ENCODE peak calls at places on chromosomes 13 and 19, in six cellular contexts. P, J, C, O, G and N are unnamed samples.

GRCh38 chr19:2081873-2082810 is 14.0 kb downstream of the MOB3A start:
- DNase-seq in P (no peak), J (peak), C (no peak), O (no peak), G (no peak), N (no peak)

GRCh38 chr19:56096665-56097064 is 24.4 kb downstream of the ZNF787 start:
- DNase-seq in P (no peak), J (no peak), C (no peak), O (no peak), G (no peak), N (no peak)

GRCh38 chr19:55492362-55492944 is 4.2 kb downstream of the SSC5D start:
- DNase-seq in P (no peak), J (no peak), C (no peak), O (no peak), G (no peak), N (no peak)

GRCh38 chr19:31448221-31448657 is 99.0 kb upstream of the TSHZ3 start:
- DNase-seq in P (peak), J (peak), C (peak), O (peak), G (no peak), N (peak)

GRCh38 chr19:57829316-57829715 is 783 bp upstream of the ZNF587B start:
- DNase-seq in P (peak), J (no peak), C (no peak), O (no peak), G (no peak), N (no peak)

GRCh38 chr13:24605923-24606372 is 74.3 kb upstream of the ATP12A start:
- DNase-seq in P (peak), J (no peak), C (no peak), O (no peak), G (no peak), N (no peak)

GRCh38 chr19:38971672-38972071 is 3.9 kb downstream of the FBXO17 start:
- DNase-seq in P (no peak), J (no peak), C (no peak), O (no peak), G (no peak), N (no peak)

GRCh38 chr19:7333198-7334118 is 15.3 kb upstream of the ARHGEF18 start:
- DNase-seq in P (no peak), J (no peak), C (no peak), O (no peak), G (no peak), N (no peak)

GRCh38 chr19:10513223-10513622 is 4.0 kb downstream of the S1PR5 start:
- DNase-seq in P (no peak), J (no peak), C (no peak), O (no peak), G (no peak), N (no peak)

GRCh38 chr19:49475995-49476880 is 2.2 kb downstream of the FLT3LG start:
- DNase-seq in P (peak), J (no peak), C (no peak), O (no peak), G (no peak), N (no peak)

GRCh38 chr19:2494447-2495129 is 18.7 kb downstream of the GADD45B start:
- DNase-seq in P (peak), J (peak), C (peak), O (no peak), G (peak), N (peak)

GRCh38 chr19:3150739-3151329 is 15.0 kb downstream of the GNA15 start:
- DNase-seq in P (no peak), J (no peak), C (no peak), O (no peak), G (no peak), N (no peak)

GRCh38 chr13:30346789-30347167 is 39.4 kb upstream of the KATNAL1 start:
- DNase-seq in P (no peak), J (no peak), C (no peak), O (no peak), G (no peak), N (no peak)

GRCh38 chr19:47230122-47230920 is 678 bp downstream of the BBC3 start:
- DNase-seq in P (peak), J (peak), C (peak), O (no peak), G (peak), N (no peak)

GRCh38 chr13:60986301-60986700 is 429.3 kb downstream of the PCDH20 start:
- DNase-seq in P (no peak), J (no peak), C (no peak), O (no peak), G (no peak), N (no peak)

GRCh38 chr13:97256343-97256783 is 34.2 kb downstream of the MBNL2 start:
- DNase-seq in P (peak), J (no peak), C (no peak), O (peak), G (no peak), N (peak)

GRCh38 chr13:36915106-36915505 is 4.9 kb downstream of the SMAD9 start:
- DNase-seq in P (no peak), J (no peak), C (no peak), O (no peak), G (no peak), N (no peak)

GRCh38 chr13:99972190-99972731 is 694 bp upstream of the ZIC5 start:
- DNase-seq in P (no peak), J (no peak), C (no peak), O (no peak), G (no peak), N (no peak)

GRCh38 chr19:36266375-36266961 is 51.6 kb downstream of the ZNF146 start:
- DNase-seq in P (no peak), J (no peak), C (no peak), O (no peak), G (no peak), N (no peak)

GRCh38 chr13:109135018-109135417 is 505.6 kb downstream of the MYO16 start:
- DNase-seq in P (no peak), J (no peak), C (no peak), O (no peak), G (no peak), N (no peak)

DNA sequence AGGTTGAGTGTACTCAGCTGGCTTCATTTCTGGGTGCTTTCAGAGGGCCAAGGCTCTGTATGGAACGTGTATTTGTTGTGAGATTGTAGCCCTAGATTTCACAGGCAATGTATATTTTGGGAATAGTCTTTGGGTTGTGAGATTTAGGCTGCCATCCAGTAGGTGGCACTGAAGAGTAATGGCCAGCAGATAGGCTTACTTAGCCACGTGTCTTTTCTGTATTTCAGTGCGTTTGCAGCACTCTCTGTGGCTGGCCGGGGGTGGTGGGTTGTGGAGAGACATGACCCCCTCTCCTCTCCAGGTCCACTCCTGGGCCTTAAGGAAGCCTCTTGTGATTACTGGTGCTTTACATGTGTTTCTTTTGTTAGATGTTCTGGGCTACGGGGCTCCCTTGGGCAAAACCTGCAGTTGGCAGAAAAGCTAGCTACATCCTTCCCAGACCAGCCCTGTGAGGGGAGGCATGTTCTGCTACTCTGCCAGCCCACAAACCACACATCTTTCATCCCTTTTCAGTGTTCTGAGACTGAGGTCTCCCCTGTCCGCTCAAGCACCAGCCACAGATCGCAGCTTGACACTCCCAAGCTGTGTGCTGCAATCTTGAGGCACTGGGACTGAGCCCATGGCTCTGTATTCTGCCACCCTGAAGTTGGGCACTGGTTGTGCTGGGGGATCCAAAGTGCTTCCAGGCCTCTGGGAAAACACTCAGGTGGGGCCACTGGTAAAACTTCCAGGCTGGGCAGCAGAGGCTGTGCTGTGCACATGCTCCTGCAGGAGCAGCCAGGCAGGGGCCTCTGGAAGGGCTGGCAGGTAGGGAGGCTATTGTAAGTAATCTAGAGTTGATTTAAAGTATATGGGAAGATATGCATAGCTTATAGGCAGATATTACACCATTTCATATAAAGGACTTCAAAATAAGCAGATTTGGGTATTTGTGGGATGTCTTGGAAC is 1096.8 kb upstream of the PCDH20 start:
- DNase-seq in P (peak), J (peak), C (no peak), O (no peak), G (no peak), N (no peak)
- TF ChIP-seq CTCF in P (peak), J (no peak), C (no peak), O (no peak), G (peak), N (peak)

DNA sequence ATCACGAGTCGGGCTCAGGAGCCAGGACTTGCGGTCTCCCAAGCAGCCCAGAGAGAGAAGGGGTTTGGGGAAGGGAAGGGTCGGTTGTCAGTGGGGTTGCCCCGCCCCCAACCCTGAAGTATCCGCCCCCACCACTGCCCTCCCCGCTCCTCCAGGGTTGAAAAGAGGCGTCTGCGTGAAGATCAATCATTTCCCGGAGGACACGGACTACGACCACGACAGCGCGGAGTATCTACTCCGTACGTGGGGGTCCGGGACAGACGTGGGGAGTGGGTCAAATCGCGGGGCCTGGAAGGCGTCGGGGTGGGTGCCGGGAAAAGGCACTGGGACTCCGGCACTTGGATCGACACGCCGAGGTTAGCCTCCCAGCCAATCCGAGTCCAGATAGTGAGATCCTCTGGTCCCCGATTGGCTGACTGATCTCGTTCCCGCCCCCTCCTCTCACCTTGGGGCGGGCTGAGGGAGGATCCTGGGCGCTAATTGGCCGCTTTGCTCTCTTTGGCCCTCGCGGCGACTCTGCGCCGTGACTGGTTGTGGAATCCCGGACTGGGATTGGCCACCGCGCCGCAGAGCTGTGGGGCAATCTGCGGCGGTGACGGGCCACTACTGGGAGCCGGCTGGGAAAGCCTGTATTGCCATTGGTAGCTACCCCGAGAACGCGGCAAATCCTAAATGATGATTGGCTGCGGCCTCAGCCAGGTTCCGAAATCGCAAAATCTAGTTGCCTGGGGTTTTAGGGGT is 13.3 kb upstream of the CACNG6 start:
- DNase-seq in P (peak), J (no peak), C (no peak), O (peak), G (peak), N (no peak)
- H3K4me3 ChIP-seq in P (peak), J (peak), C (peak), O (peak), G (peak), N (peak)

GRCh38 chr13:42395066-42395821 is 123.3 kb downstream of the AKAP11 start:
- DNase-seq in P (no peak), J (no peak), C (no peak), O (no peak), G (no peak), N (no peak)

GRCh38 chr13:42392706-42393572 is 121.0 kb downstream of the AKAP11 start:
- DNase-seq in P (no peak), J (no peak), C (no peak), O (no peak), G (no peak), N (no peak)

GRCh38 chr13:42394361-42395065 is 122.6 kb downstream of the AKAP11 start:
- DNase-seq in P (no peak), J (no peak), C (no peak), O (no peak), G (no peak), N (no peak)

GRCh38 chr13:42392180-42392579 is 120.2 kb downstream of the AKAP11 start:
- DNase-seq in P (no peak), J (no peak), C (no peak), O (no peak), G (no peak), N (no peak)

GRCh38 chr13:42393573-42394360 is 121.8 kb downstream of the AKAP11 start:
- DNase-seq in P (no peak), J (no peak), C (no peak), O (no peak), G (no peak), N (no peak)
- TF ChIP-seq CTCF in P (no peak), J (no peak), C (no peak), O (no peak), G (no peak), N (no peak)

GRCh38 chr19:5632657-5633056 is 9.8 kb downstream of the SAFB start:
- DNase-seq in P (no peak), J (no peak), C (no peak), O (no peak), G (no peak), N (no peak)
- H3K4me3 ChIP-seq in P (no peak), J (no peak), C (no peak), O (no peak), G (no peak), N (no peak)